ENCODE peak calls at places on chromosomes 12 and 14, in seven cellular contexts. F, X, A, V, T, G and C are unnamed samples.

GRCh38 chr14:23378612-23379220 is 1.9 kb downstream of the CMTM5 start:
- DNase-seq in F (no peak), X (no peak), A (no peak), V (no peak), T (no peak), G (no peak), C (no peak)

GRCh38 chr12:12872139-12872933 is 19.0 kb upstream of the GPRC5A start:
- DNase-seq in F (no peak), X (no peak), A (peak), V (no peak), T (peak), G (peak), C (peak)

GRCh38 chr12:68538722-68539614 is 71.7 kb upstream of the RAP1B start:
- DNase-seq in F (peak), X (peak), A (no peak), V (peak), T (peak), G (peak), C (peak)

GRCh38 chr12:93883436-93884154 is 206.4 kb downstream of the CRADD start:
- DNase-seq in F (no peak), X (no peak), A (no peak), V (no peak), T (peak), G (peak), C (peak)

GRCh38 chr12:65280306-65280705 is 1.8 kb downstream of the MSRB3 start:
- DNase-seq in F (no peak), X (no peak), A (no peak), V (no peak), T (peak), G (peak), C (peak)

GRCh38 chr12:124862768-124863408 is 776 bp downstream of the SCARB1 start:
- DNase-seq in F (no peak), X (no peak), A (peak), V (peak), T (peak), G (peak), C (peak)

GRCh38 chr12:12803186-12803585 is 10.0 kb upstream of the DDX47 start:
- DNase-seq in F (no peak), X (no peak), A (no peak), V (peak), T (peak), G (peak), C (peak)

GRCh38 chr14:101119830-101120571 is 216.5 kb upstream of the RTL1 start:
- DNase-seq in F (no peak), X (no peak), A (no peak), V (no peak), T (no peak), G (peak), C (peak)

GRCh38 chr12:52685406-52685890 is 5.2 kb upstream of the KRT1 start:
- DNase-seq in F (no peak), X (no peak), A (no peak), V (no peak), T (no peak), G (no peak), C (no peak)

GRCh38 chr14:106691601-106692291 is 1165.4 kb downstream of the TMEM121 start:
- DNase-seq in F (no peak), X (no peak), A (no peak), V (peak), T (no peak), G (no peak), C (no peak)

GRCh38 chr12:90951418-90952110 is 3.4 kb downstream of the CCER1 start:
- DNase-seq in F (no peak), X (no peak), A (no peak), V (peak), T (no peak), G (no peak), C (peak)

GRCh38 chr12:127284870-127285431 is 982.0 kb upstream of the TMEM132C start:
- DNase-seq in F (no peak), X (no peak), A (no peak), V (peak), T (peak), G (peak), C (peak)

GRCh38 chr14:36478782-36479181 is 41.2 kb downstream of the NKX2-1 start:
- DNase-seq in F (no peak), X (no peak), A (no peak), V (no peak), T (no peak), G (no peak), C (no peak)

GRCh38 chr12:54018608-54018984 is 9.6 kb upstream of the HOXC6 start:
- DNase-seq in F (peak), X (no peak), A (no peak), V (no peak), T (no peak), G (no peak), C (no peak)